ENCODE peak calls at places on chromosomes 13 and 19, in ten cellular contexts. Q is psoas muscle, Z is cardiac muscle cell, W is astrocyte of the spinal cord, S is K562, Y is AG04449, L is AG04450, R is pancreas, T is Panc1, D is GM23338. E is an unnamed sample.

GRCh38 chr19:48603001-48603400 is 3.5 kb upstream of the SPACA4 start:
- DNase-seq in T (no peak), Q (no peak), W (no peak), R (no peak), Z (no peak), Y (no peak), L (no peak), S (no peak), D (no peak), E (no peak)

GRCh38 chr13:66996503-66996902 is 233.6 kb downstream of the PCDH9 start:
- DNase-seq in R (no peak), Q (no peak), D (no peak), W (no peak), T (no peak), S (no peak), Z (no peak), L (no peak), Y (no peak), E (peak)

GRCh38 chr13:51797664-51798488 is 6.1 kb downstream of the DHRS12 start:
- DNase-seq in D (peak), W (peak), L (no peak), Z (peak), Q (no peak), S (peak), R (peak), Y (no peak), T (no peak), E (peak)

GRCh38 chr19:47765522-47766358 is 12.8 kb upstream of the SELENOW start:
- DNase-seq in L (no peak), Z (peak), Y (no peak), T (no peak), W (no peak), Q (peak), D (peak), S (peak), R (no peak), E (peak)

GRCh38 chr13:100490692-100491091 is 97.9 kb downstream of the GGACT start:
- DNase-seq in D (peak), S (no peak), T (no peak), Y (no peak), W (peak), Z (no peak), Q (no peak), R (no peak), L (no peak), E (peak)

GRCh38 chr13:30978981-30979956 is 46.8 kb downstream of the TEX26 start:
- DNase-seq in T (no peak), D (peak), R (no peak), Q (no peak), L (no peak), W (no peak), Y (no peak), Z (peak), S (peak), E (peak)

GRCh38 chr13:30463820-30464495 is 1.8 kb downstream of the HMGB1 start:
- DNase-seq in D (no peak), T (no peak), R (peak), Y (no peak), W (peak), L (no peak), S (peak), Z (peak), Q (peak), E (peak)

GRCh38 chr19:45824041-45824471 is 8.9 kb upstream of the RSPH6A start:
- DNase-seq in S (no peak), L (no peak), Y (no peak), D (no peak), Z (no peak), Q (peak), R (no peak), T (no peak), W (no peak), E (no peak)

GRCh38 chr13:50668882-50669281 is 174.6 kb downstream of the DLEU7 start:
- DNase-seq in T (no peak), W (no peak), Y (no peak), D (no peak), R (no peak), S (no peak), Q (no peak), Z (no peak), L (no peak), E (no peak)

GRCh38 chr19:40592170-40592569 is 9.0 kb upstream of the LTBP4 start:
- DNase-seq in R (no peak), L (no peak), T (no peak), Z (peak), Y (no peak), D (peak), W (peak), Q (no peak), S (peak), E (peak)

GRCh38 chr19:16325671-16326400 is 1.2 kb downstream of the KLF2 start:
- DNase-seq in Y (no peak), D (peak), S (no peak), Z (peak), R (peak), W (no peak), Q (peak), L (no peak), T (no peak), E (peak)

GRCh38 chr13:41766439-41766838 is 194.5 kb downstream of the VWA8 start:
- DNase-seq in Y (no peak), L (no peak), R (no peak), S (peak), W (no peak), T (no peak), Z (no peak), D (no peak), Q (no peak), E (no peak)

GRCh38 chr19:39211731-39212376 is 7.8 kb upstream of the SYCN start:
- DNase-seq in R (no peak), L (no peak), W (no peak), Q (no peak), Y (no peak), S (no peak), D (no peak), T (no peak), Z (peak), E (no peak)

GRCh38 chr13:101946411-101946810 is 455.4 kb downstream of the FGF14 start:
- DNase-seq in L (no peak), R (no peak), Y (no peak), D (no peak), Z (no peak), Q (no peak), W (no peak), S (no peak), T (no peak), E (no peak)

GRCh38 chr19:21463449-21464105 is 41.8 kb upstream of the ZNF429 start:
- DNase-seq in R (peak), S (peak), Y (no peak), D (peak), Q (peak), T (peak), L (no peak), W (peak), Z (peak), E (peak)

GRCh38 chr19:55679343-55680257 is 4.6 kb downstream of the EPN1 start:
- DNase-seq in S (no peak), L (no peak), Q (no peak), Y (no peak), W (no peak), R (no peak), T (no peak), Z (no peak), D (no peak), E (no peak)

GRCh38 chr19:50460161-50460765 is 16.0 kb upstream of the EMC10 start:
- DNase-seq in L (no peak), R (no peak), T (no peak), Q (no peak), W (peak), D (peak), S (no peak), Y (no peak), Z (peak), E (peak)

GRCh38 chr19:48418317-48419064 is 25.0 kb downstream of the GRIN2D start:
- DNase-seq in T (no peak), D (peak), R (no peak), S (peak), W (peak), Z (peak), Y (no peak), Q (no peak), L (no peak), E (no peak)

GRCh38 chr19:48925240-48925843 is 8.2 kb upstream of the DHDH start:
- DNase-seq in D (no peak), W (peak), Y (peak), T (peak), Z (peak), L (peak), R (no peak), S (no peak), Q (no peak), E (peak)

GRCh38 chr19:42246143-42246868 is 3.9 kb upstream of the GSK3A start:
- DNase-seq in Q (peak), S (peak), Y (no peak), L (peak), D (peak), Z (peak), W (peak), T (no peak), R (peak), E (peak)

GRCh38 chr19:17834350-17835181 is 13.2 kb downstream of the JAK3 start:
- DNase-seq in L (no peak), R (no peak), Z (no peak), S (peak), Y (no peak), T (no peak), D (peak), Q (no peak), W (no peak), E (no peak)
- TF ChIP-seq CTCF in L (peak), R (no peak), Z (no peak), S (peak), Y (no peak), T (no peak), D (peak), Q (no peak), W (no peak), E (peak)

GRCh38 chr19:1468274-1469199 is 10.5 kb downstream of the C19orf25 start:
- DNase-seq in S (no peak), W (no peak), R (no peak), Z (no peak), D (no peak), L (no peak), Q (peak), Y (no peak), T (no peak), E (peak)
- H3K4me3 ChIP-seq in S (no peak), W (no peak), R (peak), Z (peak), D (peak), L (no peak), Q (peak), Y (peak), T (no peak), E (no peak)

GRCh38 chr13:109275848-109276247 is 510.5 kb downstream of the IRS2 start:
- DNase-seq in Z (no peak), R (peak), Y (no peak), Q (peak), L (no peak), S (no peak), D (peak), T (no peak), W (peak), E (peak)
- TF ChIP-seq CTCF in Z (no peak), R (no peak), Y (no peak), Q (no peak), L (peak), S (no peak), D (peak), T (peak), W (peak), E (peak)

GRCh38 chr19:35846038-35846668 is 6.2 kb downstream of the NPHS1 start:
- DNase-seq in W (no peak), Q (no peak), L (no peak), T (no peak), S (no peak), Z (no peak), R (peak), D (peak), Y (no peak), E (peak)
- H3K4me3 ChIP-seq in W (no peak), Q (peak), L (no peak), T (peak), S (no peak), Z (peak), R (peak), D (peak), Y (no peak), E (no peak)

GRCh38 chr13:84653915-84654534 is 771.8 kb upstream of the SLITRK1 start:
- DNase-seq in R (no peak), Z (no peak), W (no peak), S (no peak), T (no peak), Y (no peak), Q (no peak), D (no peak), L (no peak), E (no peak)

GRCh38 chr13:84645196-84646071 is 763.2 kb upstream of the SLITRK1 start:
- DNase-seq in T (no peak), Y (peak), S (no peak), L (peak), D (no peak), R (no peak), Q (no peak), W (peak), Z (no peak), E (peak)

GRCh38 chr13:84649853-84650252 is 767.6 kb upstream of the SLITRK1 start:
- DNase-seq in Z (no peak), Q (no peak), S (no peak), D (no peak), Y (no peak), T (no peak), W (no peak), L (no peak), R (no peak), E (no peak)

GRCh38 chr13:84651288-84651687 is 769.0 kb upstream of the SLITRK1 start:
- DNase-seq in T (no peak), Y (no peak), L (peak), W (peak), S (no peak), R (no peak), Z (peak), Q (no peak), D (no peak), E (peak)

GRCh38 chr13:84648069-84648640 is 765.9 kb upstream of the SLITRK1 start:
- DNase-seq in L (no peak), Y (no peak), Z (peak), Q (no peak), W (no peak), S (no peak), R (no peak), D (no peak), T (no peak), E (no peak)
- TF ChIP-seq CTCF in L (peak), Y (no peak), Z (peak), Q (no peak), W (no peak), S (no peak), R (no peak), D (no peak), T (no peak), E (no peak)

DNA sequence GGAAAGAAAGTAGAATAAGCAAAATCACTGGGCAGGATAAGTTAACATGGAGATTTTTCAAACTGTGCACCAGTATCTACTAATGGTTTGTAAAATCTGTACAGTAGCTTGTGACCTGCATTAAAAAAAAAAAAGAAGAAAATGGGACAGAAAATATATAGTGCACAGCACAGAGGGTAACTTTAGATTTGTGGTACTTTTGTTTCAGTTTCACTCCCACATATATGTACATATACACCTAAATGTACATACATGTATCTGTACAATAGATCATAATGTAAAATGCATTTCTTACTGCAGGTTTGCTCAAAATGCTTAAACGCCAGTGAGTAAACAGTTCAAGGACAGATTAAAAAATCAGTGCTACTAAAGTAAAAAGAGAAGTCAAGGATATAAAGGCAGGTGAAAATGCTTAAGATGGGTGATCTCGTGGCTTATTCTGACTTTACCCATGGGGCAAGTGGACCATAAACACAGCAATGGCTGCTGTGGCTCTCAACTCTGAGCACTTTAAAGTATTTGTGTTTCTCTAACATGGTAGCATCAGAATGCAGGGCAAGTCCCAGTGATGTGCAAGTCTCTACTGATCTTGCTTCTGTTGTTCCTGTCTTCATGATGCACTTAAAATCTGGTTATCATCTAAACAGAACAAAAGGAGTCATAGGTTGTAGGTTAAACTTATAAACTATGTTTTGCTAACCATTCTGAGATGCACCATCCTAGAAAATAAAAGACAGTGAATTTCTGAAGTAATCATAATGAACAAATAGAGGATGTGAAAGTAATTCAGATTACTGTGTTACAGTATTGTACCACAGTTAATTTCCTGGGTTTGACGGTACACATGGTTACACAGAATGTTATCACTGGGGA is 112.3 kb downstream of the MIPEP start:
- DNase-seq in D (no peak), L (no peak), S (no peak), Q (no peak), T (no peak), Y (no peak), Z (peak), R (no peak), W (no peak), E (no peak)
- H3K4me3 ChIP-seq in D (no peak), L (no peak), S (no peak), Q (no peak), T (no peak), Y (no peak), Z (no peak), R (no peak), W (no peak), E (no peak)

GRCh38 chr19:57105976-57106610 is 13.7 kb upstream of the USP29 start:
- DNase-seq in W (no peak), S (no peak), Q (no peak), Y (no peak), R (no peak), T (no peak), Z (no peak), L (no peak), D (peak), E (no peak)

GRCh38 chr19:57111329-57111644 is 8.5 kb upstream of the USP29 start:
- DNase-seq in T (no peak), R (no peak), W (no peak), D (no peak), S (no peak), L (no peak), Y (no peak), Q (no peak), Z (no peak), E (no peak)

GRCh38 chr19:57106646-57107235 is 13.0 kb upstream of the USP29 start:
- DNase-seq in L (no peak), S (no peak), W (no peak), Q (no peak), D (peak), Z (no peak), T (no peak), Y (no peak), R (no peak), E (no peak)

DNA sequence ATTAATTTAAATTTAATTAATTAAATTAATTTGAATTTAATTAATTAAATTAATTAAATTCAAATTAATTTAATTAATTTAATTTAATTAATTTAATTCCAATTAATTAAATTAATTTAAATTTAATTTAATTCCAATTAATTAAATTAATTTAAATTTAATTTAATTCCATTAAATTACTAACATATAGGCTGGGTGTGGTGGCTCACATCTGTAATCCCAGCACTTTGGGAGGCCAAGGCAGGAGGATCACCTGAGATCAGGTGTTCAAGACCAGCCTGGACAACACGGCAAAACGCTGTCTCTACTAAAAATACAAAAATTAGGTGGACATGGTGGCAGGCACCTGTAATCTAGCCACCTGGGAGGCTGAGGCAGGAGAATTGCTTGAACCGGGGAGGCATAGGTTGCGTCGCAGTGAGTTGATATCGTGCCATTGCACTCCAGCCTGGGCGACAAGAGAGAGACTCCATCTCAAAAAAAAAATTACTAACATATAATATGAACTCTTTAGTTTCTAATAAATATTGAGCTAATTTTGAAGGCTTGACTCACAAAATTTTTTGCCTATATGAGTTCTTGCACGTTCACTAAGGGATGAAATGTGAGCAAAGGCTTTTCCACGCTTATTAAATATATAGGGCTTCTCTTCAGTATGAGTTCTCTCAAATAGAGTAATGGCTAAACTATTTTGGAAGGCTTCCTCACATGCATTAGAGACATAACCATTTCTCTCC is 9.0 kb upstream of the USP29 start:
- DNase-seq in T (no peak), Q (no peak), Z (no peak), S (no peak), L (no peak), D (peak), Y (no peak), R (no peak), W (no peak), E (no peak)
- TF ChIP-seq CTCF in T (no peak), Q (no peak), Z (no peak), S (no peak), L (no peak), D (no peak), Y (no peak), R (no peak), W (no peak), E (no peak)

DNA sequence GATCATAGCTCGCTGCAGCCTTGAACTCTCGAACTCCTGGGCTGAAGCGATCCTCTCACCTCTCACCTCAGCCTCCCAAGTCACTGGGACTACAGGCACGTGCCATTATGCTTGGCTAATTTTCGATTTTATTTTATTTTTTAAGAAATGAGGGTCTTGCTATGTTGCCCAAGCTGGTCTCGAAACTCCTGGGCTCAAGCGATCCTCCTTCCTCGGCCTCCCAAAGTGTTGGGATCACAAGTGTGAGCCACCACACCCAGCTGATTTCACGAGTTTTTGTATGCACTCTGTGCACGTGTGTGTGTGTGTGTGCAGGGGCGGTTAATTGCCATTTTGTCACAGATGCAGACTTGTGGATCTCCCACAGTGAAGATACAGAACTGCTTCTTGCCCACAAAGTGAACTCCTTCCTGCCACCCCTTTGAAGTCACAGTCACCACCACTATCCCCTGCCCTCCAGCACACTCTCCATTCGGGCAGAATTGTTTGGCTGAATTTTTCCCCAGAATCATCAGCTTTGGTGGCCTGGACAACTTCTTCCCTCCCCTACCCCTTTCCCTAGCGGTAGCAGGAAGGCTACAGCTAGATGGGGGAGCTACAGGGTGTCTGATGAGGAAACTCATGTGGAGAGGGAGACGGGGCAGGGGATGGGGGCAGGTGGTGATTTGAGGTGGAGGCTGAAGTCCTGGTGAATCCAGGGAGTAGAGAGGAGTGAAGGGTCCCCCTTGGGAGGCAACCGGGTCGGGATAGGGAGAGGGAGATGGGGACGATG is 59.6 kb downstream of the CELF5 start:
- DNase-seq in Q (no peak), R (no peak), L (no peak), Z (no peak), W (no peak), S (no peak), T (no peak), Y (no peak), D (no peak), E (no peak)
- H3K4me3 ChIP-seq in Q (peak), R (peak), L (peak), Z (peak), W (no peak), S (peak), T (peak), Y (no peak), D (peak), E (no peak)

E was measured in choroid plexus epithelial cell.